ENCODE peak calls at places on chromosome 9, in ten cellular contexts. F is K562, Y is stomach, I is mammary epithelial cell, X is fibroblast of pulmonary artery, H is prostate gland, D is fibroblast of mammary gland, Q is SK-N-SH, U is lower lobe of right lung, R is left ventricle myocardium inferior. E is an unnamed sample.

GRCh38 chr9:134384811-134385479 is 58.7 kb downstream of the RXRA start:
- DNase-seq in F (no peak), Y (no peak), I (no peak), X (no peak), H (no peak), D (no peak), Q (no peak), U (no peak), R (no peak), E (no peak)

GRCh38 chr9:100472725-100473261 is at the start of gene TMEFF1:
- DNase-seq in F (peak), Y (peak), I (peak), X (peak), H (peak), D (no peak), Q (peak), U (no peak), R (peak), E (no peak)

GRCh38 chr9:125842215-125842614 is 95.0 kb downstream of the PBX3 start:
- DNase-seq in F (no peak), Y (no peak), I (no peak), X (no peak), H (no peak), D (no peak), Q (no peak), U (no peak), R (no peak), E (no peak)

GRCh38 chr9:72954431-72955420 is 1.9 kb upstream of the ALDH1A1 start:
- DNase-seq in F (no peak), Y (no peak), I (no peak), X (peak), H (no peak), D (peak), Q (no peak), U (no peak), R (no peak), E (no peak)

GRCh38 chr9:14769235-14769580 is 46.7 kb upstream of the CER1 start:
- DNase-seq in F (peak), Y (no peak), I (peak), X (peak), H (no peak), D (peak), Q (no peak), U (no peak), R (no peak), E (peak)

GRCh38 chr9:127991757-127992274 is 11.0 kb upstream of the EEIG1 start:
- DNase-seq in F (no peak), Y (no peak), I (no peak), X (no peak), H (no peak), D (no peak), Q (no peak), U (no peak), R (no peak), E (no peak)

GRCh38 chr9:13141629-13142028 is 137.9 kb downstream of the MPDZ start:
- DNase-seq in F (no peak), Y (no peak), I (no peak), X (no peak), H (no peak), D (no peak), Q (no peak), U (no peak), R (no peak), E (peak)

GRCh38 chr9:137448569-137448962 is 7.4 kb upstream of the ENTPD8 start:
- DNase-seq in F (no peak), Y (no peak), I (no peak), X (no peak), H (no peak), D (no peak), Q (no peak), U (no peak), R (no peak), E (no peak)

GRCh38 chr9:133998915-133999580 is 6.9 kb upstream of the VAV2 start:
- DNase-seq in F (no peak), Y (no peak), I (no peak), X (peak), H (no peak), D (no peak), Q (no peak), U (no peak), R (no peak), E (peak)

GRCh38 chr9:24939099-24939850 is 393.6 kb upstream of the IZUMO3 start:
- DNase-seq in F (no peak), Y (no peak), I (no peak), X (no peak), H (no peak), D (no peak), Q (peak), U (no peak), R (no peak), E (no peak)

GRCh38 chr9:73239868-73240267 is 88.2 kb downstream of the ANXA1 start:
- DNase-seq in F (no peak), Y (no peak), I (peak), X (peak), H (no peak), D (peak), Q (no peak), U (no peak), R (no peak), E (peak)

GRCh38 chr9:109251080-109251775 is 69.6 kb downstream of the EPB41L4B start:
- DNase-seq in F (no peak), Y (peak), I (peak), X (peak), H (peak), D (no peak), Q (no peak), U (peak), R (no peak), E (peak)

DNA sequence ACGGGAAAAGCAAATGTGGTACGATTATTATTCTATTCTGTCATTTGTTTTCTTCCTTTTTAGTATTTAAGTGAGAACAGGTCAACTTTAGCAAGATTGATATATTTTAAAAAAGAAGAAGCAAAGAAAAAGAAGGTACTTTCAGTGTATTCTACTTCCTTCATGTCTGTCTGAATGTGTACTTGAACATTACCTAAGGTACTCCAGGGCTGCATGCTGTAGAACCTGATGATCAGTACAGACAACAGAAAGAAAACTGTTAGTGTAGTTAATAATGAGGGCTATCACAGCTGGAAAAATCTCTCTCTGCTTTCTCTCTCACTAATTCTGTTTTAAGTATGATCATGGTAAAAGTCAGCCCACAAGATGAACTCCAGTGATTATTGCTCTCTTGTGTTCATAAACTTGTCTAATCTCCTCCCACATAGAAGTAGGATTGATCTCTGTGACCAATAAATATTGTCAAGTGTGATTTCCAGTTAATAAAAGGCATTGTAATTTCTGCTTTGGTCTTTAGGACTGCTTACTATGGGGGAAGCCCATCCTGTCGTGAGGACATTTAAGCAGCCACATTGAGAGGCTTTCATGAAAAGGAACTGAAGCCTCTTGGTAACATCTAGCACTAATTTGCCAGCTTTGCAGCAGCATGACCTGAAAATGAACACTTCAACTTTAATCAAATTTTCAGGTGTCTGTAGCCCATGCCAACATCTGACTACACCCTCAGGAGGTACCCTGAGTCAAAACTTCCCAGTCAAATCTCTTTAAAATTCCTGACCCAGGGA is 864.0 kb upstream of the ACO1 start:
- DNase-seq in F (no peak), Y (no peak), I (no peak), X (no peak), H (no peak), D (no peak), Q (no peak), U (no peak), R (no peak), E (peak)
- H3K4me3 ChIP-seq in F (no peak), Y (no peak), I (no peak), X (no peak), H (no peak), D (no peak), Q (no peak), U (no peak), R (no peak), E (no peak)

DNA sequence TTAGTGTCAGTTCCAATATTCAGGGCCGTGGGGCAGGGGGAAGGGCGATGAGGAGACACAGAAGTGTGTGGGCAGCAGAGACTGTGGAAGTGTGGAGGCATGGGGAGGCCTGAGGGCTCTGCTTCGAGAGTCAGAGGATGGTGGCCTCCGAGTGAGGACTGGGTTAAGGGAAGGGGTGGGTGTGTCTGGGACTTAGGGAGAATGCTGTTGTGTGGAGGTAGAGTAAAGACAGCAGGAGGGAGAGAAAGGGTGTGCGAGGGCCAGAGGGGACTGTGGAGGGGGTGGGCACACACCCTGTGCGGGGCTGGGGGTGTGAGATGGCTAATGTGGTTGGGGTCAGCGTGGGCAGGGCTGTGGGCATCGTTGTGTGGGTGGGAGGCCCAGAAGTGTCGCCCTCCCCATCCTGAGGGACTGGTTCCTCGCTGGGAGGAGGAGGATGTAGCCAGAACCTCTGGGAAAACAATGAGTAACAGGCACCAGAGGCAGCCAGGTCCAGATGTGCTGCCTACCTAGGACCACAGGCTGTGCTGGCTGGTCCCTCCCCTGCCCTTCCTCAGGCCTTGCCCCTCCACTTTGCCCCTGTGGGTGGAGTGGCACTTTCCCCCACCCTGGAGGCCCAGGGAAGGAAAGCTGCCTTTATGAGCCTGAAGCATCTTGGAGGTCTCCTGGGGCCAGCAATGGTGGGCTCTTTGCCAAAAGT is 4.2 kb downstream of the USP20 start:
- DNase-seq in F (no peak), Y (no peak), I (no peak), X (no peak), H (no peak), D (peak), Q (no peak), U (no peak), R (no peak), E (no peak)
- H3K4me3 ChIP-seq in F (no peak), Y (no peak), I (no peak), X (no peak), H (no peak), D (no peak), Q (no peak), U (no peak), R (no peak), E (no peak)

DNA sequence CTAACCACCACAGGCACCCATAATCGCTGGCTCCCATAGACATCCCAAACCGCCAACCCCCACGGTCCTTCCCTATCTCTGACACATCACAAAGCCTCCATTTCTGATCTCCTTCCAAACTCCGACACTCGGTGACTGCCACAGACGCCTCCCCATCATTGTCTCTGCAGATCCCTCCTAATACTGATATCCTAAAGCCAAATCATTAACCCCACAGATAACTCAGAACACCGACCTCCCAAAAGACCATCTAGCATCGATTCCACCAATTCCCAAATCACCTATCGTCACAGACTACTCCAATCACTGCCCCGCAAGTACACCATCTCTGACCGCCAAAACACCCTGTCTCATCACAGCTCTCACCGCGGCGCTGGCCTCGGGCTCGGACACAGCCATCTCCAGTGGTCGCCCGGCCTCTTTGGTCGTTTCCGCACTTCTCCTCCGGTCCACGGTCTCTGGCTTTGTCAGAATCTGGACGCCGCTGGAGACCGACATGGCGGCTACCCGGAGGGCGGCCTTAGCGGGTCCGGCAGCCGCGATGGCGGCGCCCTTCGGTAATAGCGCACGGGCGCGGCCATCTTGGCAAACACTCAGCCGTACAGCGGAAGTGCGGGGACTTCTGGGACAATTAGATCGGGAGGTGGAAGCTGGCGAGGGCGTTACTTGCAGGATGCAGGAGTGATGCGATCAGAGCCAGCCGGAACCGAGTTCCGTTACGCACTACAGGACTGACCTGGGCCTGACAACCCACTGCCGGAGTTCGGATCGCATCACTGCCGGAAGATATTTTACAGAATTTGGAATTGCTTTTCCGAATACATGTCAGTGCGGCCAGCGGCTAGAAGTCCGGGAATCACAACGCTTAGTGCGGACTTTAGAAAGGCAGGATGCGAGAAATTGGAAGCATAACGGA is at the start of gene ZFP37:
- DNase-seq in F (peak), Y (peak), I (peak), X (peak), H (peak), D (peak), Q (peak), U (peak), R (peak), E (peak)
- H3K4me3 ChIP-seq in F (peak), Y (peak), I (peak), X (peak), H (peak), D (peak), Q (peak), U (peak), R (peak), E (peak)

GRCh38 chr9:129888085-129888808 is 53.0 kb downstream of the USP20 start:
- DNase-seq in F (peak), Y (peak), I (no peak), X (no peak), H (no peak), D (no peak), Q (no peak), U (peak), R (peak), E (no peak)

GRCh38 chr9:129888809-129889460 is 53.7 kb downstream of the USP20 start:
- DNase-seq in F (no peak), Y (no peak), I (no peak), X (no peak), H (no peak), D (no peak), Q (no peak), U (no peak), R (no peak), E (no peak)

GRCh38 chr9:129885670-129886106 is 50.4 kb downstream of the USP20 start:
- DNase-seq in F (peak), Y (peak), I (peak), X (peak), H (peak), D (peak), Q (peak), U (peak), R (peak), E (peak)

GRCh38 chr9:129886226-129887174 is 51.2 kb downstream of the USP20 start:
- DNase-seq in F (peak), Y (no peak), I (no peak), X (peak), H (no peak), D (no peak), Q (no peak), U (no peak), R (no peak), E (no peak)

DNA sequence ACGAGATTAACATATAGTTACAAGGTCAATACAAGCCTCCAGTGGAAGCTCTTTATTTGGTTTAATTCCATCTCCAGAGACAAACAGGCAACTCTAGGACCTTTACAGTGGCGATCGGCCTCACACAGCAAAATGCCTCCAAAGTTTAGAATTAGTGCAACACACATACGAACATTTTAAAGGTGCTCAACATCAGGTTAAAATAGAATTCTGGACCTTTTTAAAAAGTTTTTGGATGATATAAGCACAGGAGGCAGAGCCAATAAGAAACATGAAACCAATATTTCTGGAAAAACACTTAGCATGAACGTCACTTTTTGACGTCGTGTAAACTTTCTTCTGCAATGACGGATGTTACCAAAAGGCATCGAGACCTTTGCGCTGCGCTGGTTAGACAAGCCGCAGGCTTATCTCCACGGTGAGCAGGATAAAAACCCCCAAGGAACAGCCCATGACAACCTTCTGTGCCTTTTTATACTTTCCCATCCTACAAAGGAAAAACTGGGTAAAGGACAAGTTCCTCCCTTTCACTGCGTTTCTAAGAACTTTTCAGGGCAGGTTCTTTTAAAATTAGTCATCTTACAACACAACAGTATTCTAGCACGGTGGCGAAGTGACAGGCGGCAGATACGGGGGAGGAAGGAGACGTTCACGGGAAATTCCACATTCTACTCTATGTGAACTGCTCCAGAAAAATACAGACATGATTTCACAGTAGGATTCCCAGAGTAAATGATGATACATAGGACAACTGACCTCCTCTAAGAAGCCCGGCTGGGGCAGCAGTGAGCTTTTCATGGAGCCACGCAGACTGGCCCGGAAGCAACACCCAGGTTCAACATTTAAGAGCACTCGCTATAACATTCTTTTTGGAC is 52.2 kb downstream of the USP20 start:
- DNase-seq in F (peak), Y (no peak), I (no peak), X (peak), H (no peak), D (peak), Q (no peak), U (no peak), R (no peak), E (peak)
- H3K4me3 ChIP-seq in F (peak), Y (peak), I (no peak), X (no peak), H (no peak), D (no peak), Q (no peak), U (peak), R (peak), E (no peak)

DNA sequence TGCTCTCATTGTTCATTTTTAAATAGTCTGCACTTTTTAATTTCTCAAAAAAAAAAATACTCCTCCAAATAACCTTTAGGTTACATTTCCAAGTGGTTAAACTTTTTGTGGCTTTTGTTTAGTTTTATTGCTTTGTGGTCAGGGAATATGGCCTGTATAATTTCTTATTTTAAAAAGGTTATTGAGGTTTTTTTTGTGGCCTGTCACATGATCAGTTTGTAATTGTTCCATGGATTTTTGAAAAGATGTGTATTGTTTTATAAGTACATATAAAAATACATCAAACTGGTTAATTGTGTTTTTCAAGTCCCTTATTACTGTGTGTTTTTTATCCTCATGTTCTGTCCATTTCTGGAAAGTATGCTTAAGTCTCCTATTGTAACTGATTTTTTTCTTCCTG is 64.0 kb downstream of the ZNF618 start:
- DNase-seq in F (no peak), Y (no peak), I (no peak), X (no peak), H (no peak), D (no peak), Q (no peak), U (no peak), R (no peak), E (no peak)
- H3K4me3 ChIP-seq in F (no peak), Y (no peak), I (no peak), X (no peak), H (no peak), D (no peak), Q (no peak), U (no peak), R (no peak), E (no peak)